ENCODE peak calls at places on chromosome 9, in seven cellular contexts. One of them, this sample, is unnamed.

GRCh38 chr9:2631263-2631662 is 9.7 kb downstream of the VLDLR start:
- DNase-seq in GM12892: no peak
- DNase-seq in NCI-H82: no peak
- DNase-seq in AG04449: no peak
- DNase-seq in PC-3: no peak
- DNase-seq in stimulated activated CD4-positive, alpha-beta T cell treated with anti-CD3 and anti-CD28 coated beads, TNF-alpha, amount 100 ng/mL, for 4 hours: no peak
- DNase-seq in cardiac muscle cell: no peak
- DNase-seq in this sample: no peak

GRCh38 chr9:3181049-3181953 is 337.4 kb upstream of the PUM3 start:
- DNase-seq in AG04449: no peak
- DNase-seq in NCI-H82: peak
- DNase-seq in PC-3: peak
- DNase-seq in stimulated activated CD4-positive, alpha-beta T cell treated with anti-CD3 and anti-CD28 coated beads, TNF-alpha, amount 100 ng/mL, for 4 hours: no peak
- DNase-seq in GM12892: peak
- DNase-seq in cardiac muscle cell: peak
- DNase-seq in this sample: peak

GRCh38 chr9:77433675-77434445 is 214.3 kb downstream of the GNA14 start:
- DNase-seq in GM12892: peak
- DNase-seq in AG04449: no peak
- DNase-seq in NCI-H82: peak
- DNase-seq in stimulated activated CD4-positive, alpha-beta T cell treated with anti-CD3 and anti-CD28 coated beads, TNF-alpha, amount 100 ng/mL, for 4 hours: no peak
- DNase-seq in PC-3: peak
- DNase-seq in cardiac muscle cell: peak
- DNase-seq in this sample: peak

GRCh38 chr9:130043654-130044623 is 950 bp upstream of the FNBP1 start:
- DNase-seq in PC-3: no peak
- DNase-seq in cardiac muscle cell: peak
- DNase-seq in stimulated activated CD4-positive, alpha-beta T cell treated with anti-CD3 and anti-CD28 coated beads, TNF-alpha, amount 100 ng/mL, for 4 hours: no peak
- DNase-seq in AG04449: no peak
- DNase-seq in GM12892: no peak
- DNase-seq in NCI-H82: no peak
- DNase-seq in this sample: peak

GRCh38 chr9:122325124-122325523 is 45.7 kb upstream of the PTGS1 start:
- DNase-seq in stimulated activated CD4-positive, alpha-beta T cell treated with anti-CD3 and anti-CD28 coated beads, TNF-alpha, amount 100 ng/mL, for 4 hours: no peak
- DNase-seq in NCI-H82: no peak
- DNase-seq in GM12892: no peak
- DNase-seq in PC-3: no peak
- DNase-seq in AG04449: no peak
- DNase-seq in cardiac muscle cell: no peak
- DNase-seq in this sample: peak

GRCh38 chr9:114806571-114806970 is 732 bp upstream of the TNFSF15 start:
- DNase-seq in AG04449: no peak
- DNase-seq in NCI-H82: no peak
- DNase-seq in GM12892: no peak
- DNase-seq in PC-3: no peak
- DNase-seq in stimulated activated CD4-positive, alpha-beta T cell treated with anti-CD3 and anti-CD28 coated beads, TNF-alpha, amount 100 ng/mL, for 4 hours: no peak
- DNase-seq in cardiac muscle cell: no peak
- DNase-seq in this sample: no peak

GRCh38 chr9:88691811-88692210 is 156.8 kb downstream of the NXNL2 start:
- DNase-seq in PC-3: no peak
- DNase-seq in stimulated activated CD4-positive, alpha-beta T cell treated with anti-CD3 and anti-CD28 coated beads, TNF-alpha, amount 100 ng/mL, for 4 hours: no peak
- DNase-seq in GM12892: no peak
- DNase-seq in NCI-H82: no peak
- DNase-seq in AG04449: no peak
- DNase-seq in cardiac muscle cell: peak
- DNase-seq in this sample: peak

GRCh38 chr9:93265301-93265971 is 81.5 kb downstream of the WNK2 start:
- DNase-seq in stimulated activated CD4-positive, alpha-beta T cell treated with anti-CD3 and anti-CD28 coated beads, TNF-alpha, amount 100 ng/mL, for 4 hours: no peak
- DNase-seq in NCI-H82: no peak
- DNase-seq in AG04449: no peak
- DNase-seq in PC-3: no peak
- DNase-seq in GM12892: no peak
- DNase-seq in cardiac muscle cell: no peak
- DNase-seq in this sample: no peak

GRCh38 chr9:104864675-104865104 is 63.3 kb downstream of the ABCA1 start:
- DNase-seq in PC-3: no peak
- DNase-seq in cardiac muscle cell: peak
- DNase-seq in GM12892: no peak
- DNase-seq in NCI-H82: no peak
- DNase-seq in stimulated activated CD4-positive, alpha-beta T cell treated with anti-CD3 and anti-CD28 coated beads, TNF-alpha, amount 100 ng/mL, for 4 hours: no peak
- DNase-seq in AG04449: no peak
- DNase-seq in this sample: no peak

GRCh38 chr9:120362446-120362845 is 217.5 kb downstream of the CDK5RAP2 start:
- DNase-seq in stimulated activated CD4-positive, alpha-beta T cell treated with anti-CD3 and anti-CD28 coated beads, TNF-alpha, amount 100 ng/mL, for 4 hours: no peak
- DNase-seq in NCI-H82: no peak
- DNase-seq in AG04449: no peak
- DNase-seq in PC-3: no peak
- DNase-seq in cardiac muscle cell: peak
- DNase-seq in GM12892: no peak
- DNase-seq in this sample: no peak

GRCh38 chr9:91802391-91802790 is 147.6 kb downstream of the ROR2 start:
- DNase-seq in GM12892: no peak
- DNase-seq in AG04449: no peak
- DNase-seq in stimulated activated CD4-positive, alpha-beta T cell treated with anti-CD3 and anti-CD28 coated beads, TNF-alpha, amount 100 ng/mL, for 4 hours: no peak
- DNase-seq in NCI-H82: no peak
- DNase-seq in PC-3: no peak
- DNase-seq in cardiac muscle cell: peak
- DNase-seq in this sample: no peak

GRCh38 chr9:76654575-76654974 is 109.7 kb upstream of the PCA3 start:
- DNase-seq in cardiac muscle cell: peak
- DNase-seq in PC-3: peak
- DNase-seq in NCI-H82: no peak
- DNase-seq in AG04449: peak
- DNase-seq in stimulated activated CD4-positive, alpha-beta T cell treated with anti-CD3 and anti-CD28 coated beads, TNF-alpha, amount 100 ng/mL, for 4 hours: no peak
- DNase-seq in GM12892: no peak
- DNase-seq in this sample: peak

GRCh38 chr9:113875917-113876805 is at the start of gene ZNF618:
- DNase-seq in NCI-H82: peak
- DNase-seq in GM12892: peak
- DNase-seq in AG04449: no peak
- DNase-seq in stimulated activated CD4-positive, alpha-beta T cell treated with anti-CD3 and anti-CD28 coated beads, TNF-alpha, amount 100 ng/mL, for 4 hours: no peak
- DNase-seq in cardiac muscle cell: peak
- DNase-seq in PC-3: peak
- DNase-seq in this sample: peak

GRCh38 chr9:127629468-127630081 is 17.5 kb downstream of the STXBP1 start:
- DNase-seq in cardiac muscle cell: no peak
- DNase-seq in stimulated activated CD4-positive, alpha-beta T cell treated with anti-CD3 and anti-CD28 coated beads, TNF-alpha, amount 100 ng/mL, for 4 hours: no peak
- DNase-seq in AG04449: no peak
- DNase-seq in GM12892: no peak
- DNase-seq in NCI-H82: no peak
- DNase-seq in PC-3: peak
- DNase-seq in this sample: peak

GRCh38 chr9:135073081-135073740 is 14.3 kb upstream of the OLFM1 start:
- DNase-seq in cardiac muscle cell: no peak
- DNase-seq in AG04449: no peak
- DNase-seq in GM12892: no peak
- DNase-seq in PC-3: no peak
- DNase-seq in stimulated activated CD4-positive, alpha-beta T cell treated with anti-CD3 and anti-CD28 coated beads, TNF-alpha, amount 100 ng/mL, for 4 hours: no peak
- DNase-seq in NCI-H82: no peak
- DNase-seq in this sample: no peak

GRCh38 chr9:91693226-91693625 is 256.8 kb downstream of the ROR2 start:
- DNase-seq in cardiac muscle cell: no peak
- DNase-seq in PC-3: no peak
- DNase-seq in NCI-H82: no peak
- DNase-seq in AG04449: no peak
- DNase-seq in GM12892: no peak
- DNase-seq in stimulated activated CD4-positive, alpha-beta T cell treated with anti-CD3 and anti-CD28 coated beads, TNF-alpha, amount 100 ng/mL, for 4 hours: no peak
- DNase-seq in this sample: no peak

GRCh38 chr9:114777841-114778240 is 28.0 kb downstream of the TNFSF15 start:
- DNase-seq in cardiac muscle cell: no peak
- DNase-seq in GM12892: no peak
- DNase-seq in stimulated activated CD4-positive, alpha-beta T cell treated with anti-CD3 and anti-CD28 coated beads, TNF-alpha, amount 100 ng/mL, for 4 hours: peak
- DNase-seq in AG04449: no peak
- DNase-seq in PC-3: no peak
- DNase-seq in NCI-H82: no peak
- DNase-seq in this sample: no peak

GRCh38 chr9:129422843-129423700 is 197.8 kb downstream of the C9orf50 start:
- DNase-seq in cardiac muscle cell: peak
- DNase-seq in PC-3: no peak
- DNase-seq in AG04449: no peak
- DNase-seq in NCI-H82: no peak
- DNase-seq in GM12892: no peak
- DNase-seq in stimulated activated CD4-positive, alpha-beta T cell treated with anti-CD3 and anti-CD28 coated beads, TNF-alpha, amount 100 ng/mL, for 4 hours: no peak
- DNase-seq in this sample: no peak

GRCh38 chr9:69444791-69445190 is 119.8 kb downstream of the ENTREP1 start:
- DNase-seq in AG04449: no peak
- DNase-seq in cardiac muscle cell: no peak
- DNase-seq in PC-3: no peak
- DNase-seq in stimulated activated CD4-positive, alpha-beta T cell treated with anti-CD3 and anti-CD28 coated beads, TNF-alpha, amount 100 ng/mL, for 4 hours: no peak
- DNase-seq in GM12892: no peak
- DNase-seq in NCI-H82: no peak
- DNase-seq in this sample: no peak

GRCh38 chr9:124414612-124415011 is 630 bp downstream of the PSMB7 start:
- DNase-seq in GM12892: no peak
- DNase-seq in NCI-H82: peak
- DNase-seq in cardiac muscle cell: no peak
- DNase-seq in PC-3: no peak
- DNase-seq in AG04449: no peak
- DNase-seq in stimulated activated CD4-positive, alpha-beta T cell treated with anti-CD3 and anti-CD28 coated beads, TNF-alpha, amount 100 ng/mL, for 4 hours: no peak
- DNase-seq in this sample: peak

GRCh38 chr9:5800969-5801738 is 31.8 kb downstream of the ERMP1 start:
- DNase-seq in GM12892: no peak
- DNase-seq in NCI-H82: no peak
- DNase-seq in PC-3: no peak
- DNase-seq in cardiac muscle cell: peak
- DNase-seq in AG04449: no peak
- DNase-seq in stimulated activated CD4-positive, alpha-beta T cell treated with anti-CD3 and anti-CD28 coated beads, TNF-alpha, amount 100 ng/mL, for 4 hours: no peak
- DNase-seq in this sample: peak

GRCh38 chr9:19994296-19994695 is 205.5 kb upstream of the SLC24A2 start:
- DNase-seq in GM12892: no peak
- DNase-seq in NCI-H82: no peak
- DNase-seq in AG04449: no peak
- DNase-seq in stimulated activated CD4-positive, alpha-beta T cell treated with anti-CD3 and anti-CD28 coated beads, TNF-alpha, amount 100 ng/mL, for 4 hours: no peak
- DNase-seq in cardiac muscle cell: no peak
- DNase-seq in PC-3: peak
- DNase-seq in this sample: no peak

GRCh38 chr9:89872426-89872912 is 267.7 kb downstream of the GADD45G start:
- DNase-seq in NCI-H82: no peak
- DNase-seq in AG04449: no peak
- DNase-seq in stimulated activated CD4-positive, alpha-beta T cell treated with anti-CD3 and anti-CD28 coated beads, TNF-alpha, amount 100 ng/mL, for 4 hours: no peak
- DNase-seq in cardiac muscle cell: no peak
- DNase-seq in GM12892: no peak
- DNase-seq in PC-3: no peak
- DNase-seq in this sample: no peak

GRCh38 chr9:27368317-27368985 is 71.5 kb upstream of the EQTN start:
- DNase-seq in PC-3: no peak
- DNase-seq in stimulated activated CD4-positive, alpha-beta T cell treated with anti-CD3 and anti-CD28 coated beads, TNF-alpha, amount 100 ng/mL, for 4 hours: no peak
- DNase-seq in AG04449: no peak
- DNase-seq in NCI-H82: no peak
- DNase-seq in GM12892: no peak
- DNase-seq in cardiac muscle cell: peak
- DNase-seq in this sample: no peak

GRCh38 chr9:120877276-120878034 is 467 bp upstream of the PHF19 start:
- DNase-seq in AG04449: no peak
- DNase-seq in NCI-H82: peak
- DNase-seq in cardiac muscle cell: peak
- DNase-seq in PC-3: peak
- DNase-seq in GM12892: peak
- DNase-seq in stimulated activated CD4-positive, alpha-beta T cell treated with anti-CD3 and anti-CD28 coated beads, TNF-alpha, amount 100 ng/mL, for 4 hours: no peak
- DNase-seq in this sample: no peak

GRCh38 chr9:121786998-121787422 is 135.6 kb downstream of the DAB2IP start:
- DNase-seq in PC-3: no peak
- DNase-seq in cardiac muscle cell: no peak
- DNase-seq in GM12892: peak
- DNase-seq in AG04449: no peak
- DNase-seq in NCI-H82: no peak
- DNase-seq in stimulated activated CD4-positive, alpha-beta T cell treated with anti-CD3 and anti-CD28 coated beads, TNF-alpha, amount 100 ng/mL, for 4 hours: no peak
- DNase-seq in this sample: no peak

GRCh38 chr9:110156902-110157301 is 51.1 kb downstream of the C9orf152 start:
- DNase-seq in cardiac muscle cell: peak
- DNase-seq in NCI-H82: no peak
- DNase-seq in PC-3: no peak
- DNase-seq in stimulated activated CD4-positive, alpha-beta T cell treated with anti-CD3 and anti-CD28 coated beads, TNF-alpha, amount 100 ng/mL, for 4 hours: no peak
- DNase-seq in AG04449: peak
- DNase-seq in GM12892: no peak
- DNase-seq in this sample: no peak

This sample was measured in trophoblast cell.